ENCODE peak calls at places on chromosomes 12 and 14, in nine cellular contexts. Y, J, C, Q, X, D, A, Z and L are unnamed samples.

GRCh38 chr14:95482967-95483842 is 33.2 kb downstream of the SYNE3 start:
- DNase-seq in Y (no peak), J (peak; percentile 98), C (no peak), Q (peak; percentile 91), X (no peak), D (no peak), A (peak; percentile 67), Z (peak; percentile 92), L (peak; percentile 31)

GRCh38 chr12:67077617-67078016 is 191.5 kb upstream of the CAND1 start:
- DNase-seq in Y (no peak), J (no peak), C (no peak), Q (peak; percentile 8), X (no peak), D (no peak), A (no peak), Z (peak; percentile 93), L (no peak)

GRCh38 chr12:321606-322326 is 59.1 kb upstream of the SLC6A13 start:
- DNase-seq in Y (no peak), J (peak; percentile 13), C (no peak), Q (peak; percentile 55), X (no peak), D (no peak), A (no peak), Z (peak; percentile 51), L (no peak)

GRCh38 chr14:29810657-29811056 is 117.0 kb downstream of the PRKD1 start:
- DNase-seq in Y (no peak), J (peak; percentile 41), C (no peak), Q (peak; percentile 39), X (no peak), D (no peak), A (no peak), Z (peak; percentile 18), L (no peak)

GRCh38 chr14:54610051-54610977 is 43.4 kb downstream of the SAMD4A start:
- DNase-seq in Y (no peak), J (no peak), C (no peak), Q (peak; percentile 44), X (no peak), D (no peak), A (no peak), Z (no peak), L (no peak)

GRCh38 chr14:50947446-50947845 is 3.2 kb upstream of the PYGL start:
- DNase-seq in Y (no peak), J (no peak), C (no peak), Q (no peak), X (no peak), D (no peak), A (no peak), Z (peak; percentile 26), L (no peak)

GRCh38 chr12:97927991-97928390 is 465.4 kb downstream of the RMST start:
- DNase-seq in Y (no peak), J (no peak), C (no peak), Q (no peak), X (no peak), D (no peak), A (no peak), Z (no peak), L (no peak)

GRCh38 chr12:94616217-94616729 is 34.1 kb downstream of the TMCC3 start:
- DNase-seq in Y (no peak), J (peak; percentile 14), C (no peak), Q (peak; percentile 13), X (peak; percentile 62), D (no peak), A (no peak), Z (peak; percentile 74), L (peak; percentile 78)

GRCh38 chr14:51539571-51540037 is 112.1 kb upstream of the FRMD6 start:
- DNase-seq in Y (no peak), J (peak; percentile 87), C (no peak), Q (peak; percentile 85), X (no peak), D (no peak), A (no peak), Z (peak; percentile 97), L (no peak)

GRCh38 chr12:69527506-69528272 is 57.5 kb downstream of the FRS2 start:
- DNase-seq in Y (no peak), J (peak; percentile 31), C (no peak), Q (peak; percentile 80), X (no peak), D (no peak), A (no peak), Z (peak; percentile 91), L (no peak)

GRCh38 chr12:23555180-23555784 is 394.2 kb downstream of the SOX5 start:
- DNase-seq in Y (no peak), J (no peak), C (no peak), Q (no peak), X (no peak), D (no peak), A (no peak), Z (no peak), L (no peak)

GRCh38 chr12:63985945-63986344 is 141.4 kb downstream of the SRGAP1 start:
- DNase-seq in Y (no peak), J (no peak), C (no peak), Q (no peak), X (no peak), D (no peak), A (no peak), Z (no peak), L (no peak)

GRCh38 chr12:58621126-58621525 is 299.2 kb downstream of the LRIG3 start:
- DNase-seq in Y (no peak), J (no peak), C (no peak), Q (no peak), X (no peak), D (no peak), A (no peak), Z (no peak), L (no peak)

GRCh38 chr12:76085159-76085868 is 829 bp upstream of the NAP1L1 start:
- DNase-seq in Y (no peak), J (peak; percentile 73), C (peak; percentile 35), Q (peak; percentile 49), X (no peak), D (no peak), A (no peak), Z (peak; percentile 30), L (no peak)

GRCh38 chr14:61511558-61511924 is 183.8 kb upstream of the HIF1A start:
- DNase-seq in Y (no peak), J (no peak), C (no peak), Q (no peak), X (no peak), D (no peak), A (no peak), Z (peak; percentile 86), L (no peak)

GRCh38 chr12:53972152-53972702 is 699 bp upstream of the HOXC11 start:
- DNase-seq in Y (no peak), J (no peak), C (no peak), Q (no peak), X (no peak), D (no peak), A (no peak), Z (no peak), L (no peak)

GRCh38 chr14:64812412-64812811 is 67.3 kb downstream of the SPTB start:
- DNase-seq in Y (no peak), J (no peak), C (peak; percentile 46), Q (no peak), X (peak; percentile 72), D (no peak), A (no peak), Z (no peak), L (no peak)

GRCh38 chr14:66503532-66503931 is 4.4 kb upstream of the GPHN start:
- DNase-seq in Y (no peak), J (peak; percentile 14), C (no peak), Q (peak; percentile 87), X (no peak), D (no peak), A (no peak), Z (no peak), L (no peak)

GRCh38 chr14:33052899-33053400 is 114.3 kb downstream of the NPAS3 start:
- DNase-seq in Y (no peak), J (no peak), C (no peak), Q (no peak), X (no peak), D (no peak), A (no peak), Z (no peak), L (no peak)

GRCh38 chr12:104910196-104910840 is 47.8 kb downstream of the SLC41A2 start:
- DNase-seq in Y (no peak), J (no peak), C (no peak), Q (peak; percentile 50), X (no peak), D (no peak), A (no peak), Z (no peak), L (no peak)

GRCh38 chr14:67883717-67884116 is 64.1 kb downstream of the RAD51B start:
- DNase-seq in Y (no peak), J (peak; percentile 36), C (no peak), Q (peak; percentile 61), X (no peak), D (no peak), A (no peak), Z (peak; percentile 52), L (no peak)

GRCh38 chr12:96036765-96037455 is 1.5 kb upstream of the LTA4H start:
- DNase-seq in Y (no peak), J (no peak), C (no peak), Q (no peak), X (no peak), D (no peak), A (no peak), Z (no peak), L (no peak)

GRCh38 chr12:26688344-26688904 is 144.6 kb downstream of the ITPR2 start:
- DNase-seq in Y (no peak), J (no peak), C (no peak), Q (no peak), X (no peak), D (no peak), A (no peak), Z (no peak), L (no peak)

GRCh38 chr14:50784683-50785505 is 46.1 kb downstream of the NIN start:
- DNase-seq in Y (no peak), J (no peak), C (no peak), Q (no peak), X (no peak), D (no peak), A (no peak), Z (no peak), L (no peak)

GRCh38 chr14:102442241-102443211 is 67.0 kb downstream of the ANKRD9 start:
- DNase-seq in Y (no peak), J (no peak), C (no peak), Q (no peak), X (peak; percentile 63), D (no peak), A (no peak), Z (no peak), L (no peak)

GRCh38 chr12:70451528-70451927 is 85.4 kb downstream of the KCNMB4 start:
- DNase-seq in Y (no peak), J (no peak), C (no peak), Q (no peak), X (no peak), D (no peak), A (no peak), Z (no peak), L (no peak)

GRCh38 chr12:7512528-7512927 is 9.0 kb upstream of the CD163 start:
- DNase-seq in Y (no peak), J (no peak), C (no peak), Q (peak; percentile 46), X (peak; percentile 77), D (no peak), A (no peak), Z (peak; percentile 49), L (no peak)

GRCh38 chr14:71012888-71013287 is 105.6 kb downstream of the PCNX1 start:
- DNase-seq in Y (no peak), J (no peak), C (no peak), Q (no peak), X (no peak), D (no peak), A (no peak), Z (no peak), L (no peak)

GRCh38 chr12:125244338-125244737 is 179.1 kb downstream of the AACS start:
- DNase-seq in Y (no peak), J (no peak), C (no peak), Q (no peak), X (no peak), D (no peak), A (no peak), Z (no peak), L (no peak)

GRCh38 chr14:27181304-27181703 is 583.5 kb upstream of the NOVA1 start:
- DNase-seq in Y (no peak), J (no peak), C (no peak), Q (no peak), X (no peak), D (no peak), A (no peak), Z (no peak), L (no peak)

GRCh38 chr14:86766469-86766868 is 1226.5 kb downstream of the GALC start:
- DNase-seq in Y (no peak), J (no peak), C (no peak), Q (no peak), X (no peak), D (no peak), A (no peak), Z (peak; percentile 32), L (no peak)